ENCODE peak calls at places on chromosomes 6 and 20, in six cellular contexts. A is body of pancreas, D is kidney, N is uterus, M is left lung, L is substantia nigra. I is an unnamed sample.

GRCh38 chr20:12108842-12109241 is 191.1 kb downstream of the BTBD3 start:
- DNase-seq in A (no peak), D (no peak), N (no peak), M (no peak), L (no peak), I (no peak)

GRCh38 chr20:38167851-38168760 is 3.0 kb upstream of the TGM2 start:
- DNase-seq in A (peak), D (peak), N (peak), M (peak), L (no peak), I (no peak)

GRCh38 chr6:151060096-151060741 is 179.5 kb upstream of the AKAP12 start:
- DNase-seq in A (no peak), D (no peak), N (no peak), M (no peak), L (no peak), I (peak)

GRCh38 chr6:85892346-85892745 is 249.7 kb upstream of the SYNCRIP start:
- DNase-seq in A (no peak), D (no peak), N (no peak), M (no peak), L (no peak), I (no peak)

GRCh38 chr6:115782612-115783011 is 278.1 kb downstream of the FRK start:
- DNase-seq in A (no peak), D (no peak), N (no peak), M (no peak), L (no peak), I (no peak)

GRCh38 chr20:6053776-6054688 is at the start of gene LRRN4:
- DNase-seq in A (peak), D (peak), N (no peak), M (no peak), L (no peak), I (peak)

GRCh38 chr6:8301502-8301901 is 133.8 kb downstream of the SLC35B3 start:
- DNase-seq in A (no peak), D (no peak), N (no peak), M (no peak), L (no peak), I (no peak)

GRCh38 chr6:113825776-113826175 is 31.4 kb upstream of the MARCKS start:
- DNase-seq in A (peak), D (peak), N (peak), M (peak), L (peak), I (no peak)

GRCh38 chr6:129812145-129812777 is 48.9 kb downstream of the TMEM244 start:
- DNase-seq in A (no peak), D (no peak), N (no peak), M (no peak), L (no peak), I (no peak)

GRCh38 chr6:161486326-161486725 is 212.5 kb upstream of the AGPAT4 start:
- DNase-seq in A (no peak), D (no peak), N (no peak), M (no peak), L (no peak), I (peak)

GRCh38 chr6:34514593-34515472 is 41.3 kb downstream of the SPDEF start:
- DNase-seq in A (no peak), D (no peak), N (peak), M (no peak), L (no peak), I (no peak)

GRCh38 chr20:61262514-61262913 is 10.5 kb downstream of the CDH4 start:
- DNase-seq in A (no peak), D (no peak), N (no peak), M (no peak), L (no peak), I (no peak)

GRCh38 chr6:68634503-68635411 is at the start of gene ADGRB3:
- DNase-seq in A (peak), D (peak), N (peak), M (peak), L (peak), I (peak)

GRCh38 chr6:113856571-113857564 is at the start of gene MARCKS:
- DNase-seq in A (peak), D (peak), N (peak), M (peak), L (peak), I (peak)

DNA sequence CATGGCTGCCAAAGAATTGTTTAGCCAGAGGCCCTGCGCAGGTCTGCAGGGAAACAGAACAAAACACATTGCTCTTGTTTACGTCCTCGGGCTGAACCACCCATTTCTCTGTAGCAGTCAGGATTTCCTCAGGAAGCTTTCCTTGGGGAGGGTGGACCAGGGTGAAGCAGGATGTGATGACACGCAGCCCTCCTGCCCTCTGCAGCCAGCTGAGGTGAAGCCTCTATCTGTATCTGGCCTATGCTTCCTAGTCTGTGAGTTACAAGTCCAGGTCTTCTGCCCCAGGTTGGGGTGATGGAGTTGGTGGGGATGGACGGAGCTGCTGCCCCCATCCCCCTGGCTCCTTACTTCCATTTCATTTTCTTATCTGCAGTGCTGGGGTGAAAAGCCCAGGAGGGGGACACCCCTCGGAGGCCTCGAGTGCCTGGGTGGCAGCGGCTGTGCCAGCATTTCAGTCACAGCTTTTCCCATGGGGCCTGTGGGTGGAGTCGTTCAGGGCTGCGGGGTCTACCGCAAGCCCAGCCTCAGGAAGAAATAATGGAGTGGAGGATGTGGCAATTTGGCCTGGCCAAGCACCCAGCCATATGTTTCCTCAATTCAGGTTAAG is 24.9 kb downstream of the SASH1 start:
- DNase-seq in A (no peak), D (peak), N (peak), M (no peak), L (no peak), I (no peak)
- H3K27ac ChIP-seq in A (no peak), D (peak), N (peak), M (peak), L (peak), I (peak)

DNA sequence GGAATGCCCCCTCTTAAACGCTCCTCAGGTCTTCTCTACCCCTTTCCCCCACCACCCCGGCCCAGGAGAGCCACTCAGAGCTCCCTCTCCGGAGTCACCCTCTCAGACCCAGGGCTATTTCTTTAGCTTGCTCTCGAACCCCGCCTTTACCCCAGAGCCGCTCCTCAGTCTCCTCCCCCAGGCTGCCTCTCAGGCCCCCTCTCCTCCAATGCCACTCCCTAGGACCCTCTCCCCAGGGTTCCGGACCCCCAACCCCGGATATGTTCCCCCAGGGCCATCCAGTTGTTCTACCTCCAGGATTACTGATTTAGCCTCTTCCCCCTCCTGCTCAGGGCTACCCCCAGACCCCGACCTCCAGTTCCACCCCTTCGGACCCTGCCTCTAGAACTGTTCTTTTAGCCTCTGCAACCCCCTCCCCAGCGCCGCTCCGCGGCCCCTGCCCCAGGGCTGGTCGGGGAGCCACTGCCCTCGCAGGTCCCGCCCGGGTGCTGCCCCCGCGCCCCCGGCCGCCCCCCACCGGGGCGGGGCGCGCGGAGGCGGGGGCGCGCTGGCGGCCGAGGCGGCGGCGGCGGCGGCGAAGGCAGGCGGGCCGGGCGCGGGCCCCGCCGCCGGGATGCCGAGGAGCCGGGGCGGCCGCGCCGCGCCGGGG is at the start of gene MMP24:
- DNase-seq in A (no peak), D (no peak), N (no peak), M (no peak), L (no peak), I (no peak)
- H3K27ac ChIP-seq in A (no peak), D (no peak), N (no peak), M (no peak), L (no peak), I (no peak)

DNA sequence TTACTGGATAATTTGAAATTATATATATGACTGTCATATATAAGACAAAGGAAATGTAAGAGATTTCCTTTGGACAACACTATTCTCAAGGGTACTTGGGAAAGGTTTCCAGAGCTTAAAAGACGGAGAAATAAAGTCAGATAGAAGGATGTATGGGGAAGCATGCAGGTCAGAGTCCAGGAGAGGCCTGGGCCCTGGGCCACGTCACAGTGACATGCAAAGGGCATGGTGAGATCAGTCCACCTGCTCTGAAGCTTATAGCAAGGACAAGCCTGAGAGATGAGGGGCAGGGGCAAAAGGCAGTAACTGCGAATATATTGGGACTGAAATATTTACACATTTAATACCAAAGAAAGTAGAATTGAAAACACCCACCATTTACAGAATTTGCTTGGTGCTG is 24.6 kb upstream of the GMDS start:
- DNase-seq in A (no peak), D (no peak), N (no peak), M (no peak), L (no peak), I (no peak)
- H3K27ac ChIP-seq in A (no peak), D (no peak), N (no peak), M (no peak), L (no peak), I (no peak)

DNA sequence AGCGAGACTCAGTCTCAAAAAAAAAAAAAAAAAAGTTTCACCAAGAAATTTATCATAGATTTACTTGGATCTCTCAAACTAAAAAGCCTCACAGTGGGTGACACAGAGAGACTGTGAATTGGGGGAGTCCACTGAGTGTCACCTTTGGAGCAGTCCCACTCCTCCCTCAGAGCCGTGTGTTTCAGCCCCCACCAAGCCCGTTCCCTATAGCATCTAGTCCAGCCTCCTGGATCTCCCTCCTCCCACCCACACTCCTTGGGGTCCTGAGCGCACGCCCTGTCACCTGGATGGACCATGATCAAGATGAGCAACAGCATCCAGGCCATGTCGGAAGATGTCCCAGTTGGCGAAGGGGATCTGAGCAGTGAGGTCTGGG is 422 bp downstream of the NCR3 start:
- DNase-seq in A (no peak), D (peak), N (no peak), M (no peak), L (no peak), I (no peak)
- H3K27ac ChIP-seq in A (no peak), D (no peak), N (no peak), M (no peak), L (no peak), I (no peak)

GRCh38 chr6:136501514-136501913 is 48.7 kb downstream of the MAP7 start:
- DNase-seq in A (no peak), D (no peak), N (no peak), M (no peak), L (no peak), I (no peak)
- H3K27ac ChIP-seq in A (no peak), D (no peak), N (no peak), M (no peak), L (peak), I (no peak)

GRCh38 chr6:9732056-9732455 is 682.8 kb downstream of the TFAP2A start:
- DNase-seq in A (no peak), D (no peak), N (no peak), M (no peak), L (no peak), I (no peak)
- H3K27ac ChIP-seq in A (no peak), D (no peak), N (no peak), M (no peak), L (no peak), I (no peak)